ENCODE peak calls at places on chromosomes 16 and 17, in seven cellular contexts. Q is heart right ventricle, W is PC-9, Y is cardiac muscle cell, B is fibroblast of lung, K is upper lobe of right lung, I is IMR-90. V is an unnamed sample.

GRCh38 chr17:17057057-17057551 is 14.8 kb downstream of the MPRIP start:
- DNase-seq in Y (no peak), W (no peak), K (peak; percentile 56), B (no peak), I (no peak), Q (no peak), V (no peak)

GRCh38 chr17:66351053-66351452 is 48.6 kb downstream of the PRKCA start:
- DNase-seq in B (no peak), W (peak; percentile 10), Q (peak; percentile 33), Y (no peak), K (peak; percentile 87), I (no peak), V (no peak)

GRCh38 chr16:58038219-58038641 is 12.7 kb downstream of the MMP15 start:
- DNase-seq in B (no peak), Y (no peak), K (peak; percentile 51), Q (no peak), I (no peak), W (no peak), V (no peak)

GRCh38 chr17:46061435-46061834 is 62.4 kb downstream of the STH start:
- DNase-seq in Q (no peak), B (peak; percentile 31), Y (peak; percentile 44), K (no peak), I (no peak), W (no peak), V (no peak)

GRCh38 chr17:5237541-5238016 is 2.9 kb upstream of the SCIMP start:
- DNase-seq in K (peak; percentile 69), B (peak; percentile 45), Q (no peak), I (peak; percentile 50), Y (peak; percentile 69), W (peak; percentile 64), V (no peak)

GRCh38 chr17:73231363-73231762 is 30.3 kb downstream of the CPSF4L start:
- DNase-seq in B (peak; percentile 28), Y (peak; percentile 27), Q (no peak), I (peak; percentile 25), K (no peak), W (peak; percentile 7), V (no peak)

GRCh38 chr16:11257131-11257938 is 1.3 kb upstream of the SOCS1 start:
- DNase-seq in Q (peak; percentile 61), Y (peak; percentile 87), W (peak; percentile 75), I (peak; percentile 84), K (peak; percentile 83), B (peak; percentile 85), V (peak; percentile 75)

GRCh38 chr17:32593003-32593402 is 106.2 kb downstream of the CDK5R1 start:
- DNase-seq in Q (no peak), I (no peak), Y (no peak), W (no peak), B (no peak), K (no peak), V (no peak)

GRCh38 chr17:27296427-27296979 is 2.6 kb downstream of the WSB1 start:
- DNase-seq in Q (no peak), W (no peak), K (no peak), Y (peak; percentile 79), B (peak; percentile 91), I (peak; percentile 85), V (peak; percentile 43)

GRCh38 chr16:86346034-86346433 is 164.3 kb upstream of the FOXF1 start:
- DNase-seq in I (no peak), Y (no peak), W (no peak), Q (no peak), K (no peak), B (no peak), V (no peak)

GRCh38 chr16:30787613-30788378 is 791 bp upstream of the ZNF629 start:
- DNase-seq in Q (no peak), I (no peak), Y (no peak), B (no peak), K (no peak), W (no peak), V (no peak)

GRCh38 chr17:30433514-30433913 is 43.7 kb upstream of the GOSR1 start:
- DNase-seq in I (peak; percentile 96), Y (peak; percentile 95), W (peak; percentile 61), Q (no peak), B (peak; percentile 93), K (no peak), V (peak; percentile 82)

GRCh38 chr16:50635505-50636392 is 45.4 kb downstream of the SNX20 start:
- DNase-seq in Y (no peak), B (no peak), Q (no peak), I (no peak), K (no peak), W (no peak), V (no peak)

GRCh38 chr17:34781571-34782108 is 179.6 kb downstream of the CCT6B start:
- DNase-seq in Y (no peak), Q (no peak), W (no peak), B (no peak), K (no peak), I (peak; percentile 7), V (peak; percentile 2)

GRCh38 chr16:65148804-65149203 is 26.9 kb upstream of the CDH11 start:
- DNase-seq in Y (no peak), K (no peak), I (no peak), B (no peak), W (no peak), Q (no peak), V (no peak)

GRCh38 chr17:28404812-28405570 is 1.0 kb downstream of the SLC46A1 start:
- DNase-seq in W (no peak), Y (no peak), I (no peak), K (peak; percentile 64), B (no peak), Q (no peak), V (no peak)

GRCh38 chr16:19574625-19575024 is 19.1 kb downstream of the VPS35L start:
- DNase-seq in I (no peak), K (no peak), W (no peak), Q (no peak), Y (no peak), B (no peak), V (no peak)

GRCh38 chr17:7782237-7782636 is 51.8 kb upstream of the KDM6B start:
- DNase-seq in W (no peak), I (peak; percentile 61), B (peak; percentile 73), Q (no peak), Y (peak; percentile 60), K (no peak), V (peak; percentile 16)

GRCh38 chr17:7431231-7431630 is 2.6 kb downstream of the SPEM3 start:
- DNase-seq in W (no peak), Y (no peak), B (no peak), K (no peak), I (peak; percentile 22), Q (no peak), V (no peak)

GRCh38 chr16:72474511-72475123 is 302.7 kb upstream of the PMFBP1 start:
- DNase-seq in I (peak; percentile 78), K (no peak), Y (peak; percentile 80), W (no peak), Q (no peak), B (peak; percentile 43), V (peak; percentile 51)

GRCh38 chr16:24088011-24088410 is 168.1 kb upstream of the CACNG3 start:
- DNase-seq in Q (no peak), Y (no peak), K (no peak), W (no peak), I (no peak), B (no peak), V (no peak)

GRCh38 chr17:42131971-42132370 is 9.4 kb downstream of the HSPB9 start:
- DNase-seq in I (peak; percentile 28), W (no peak), Q (no peak), K (no peak), B (no peak), Y (peak; percentile 50), V (no peak)

GRCh38 chr17:49565948-49566491 is 9.7 kb upstream of the NXPH3 start:
- DNase-seq in I (no peak), W (peak; percentile 38), K (peak; percentile 90), Q (peak; percentile 64), Y (peak; percentile 74), B (peak; percentile 38), V (no peak)
- TF ChIP-seq CTCF in I (no peak), W (no peak), K (no peak), Q (no peak), Y (no peak), B (no peak), V (no peak)

GRCh38 chr17:77194179-77194578 is 53.4 kb downstream of the SEC14L1 start:
- DNase-seq in Q (no peak), W (no peak), K (no peak), B (no peak), Y (no peak), I (no peak), V (no peak)

GRCh38 chr17:77190561-77190960 is 49.8 kb downstream of the SEC14L1 start:
- DNase-seq in B (no peak), W (no peak), I (no peak), Q (no peak), K (no peak), Y (no peak), V (no peak)

GRCh38 chr17:77196251-77196650 is 55.5 kb downstream of the SEC14L1 start:
- DNase-seq in W (no peak), B (no peak), I (no peak), K (no peak), Y (no peak), Q (no peak), V (no peak)

GRCh38 chr17:77191266-77191665 is 50.5 kb downstream of the SEC14L1 start:
- DNase-seq in B (no peak), I (no peak), Q (no peak), K (no peak), W (no peak), Y (no peak), V (no peak)

GRCh38 chr17:77193653-77194052 is 52.9 kb downstream of the SEC14L1 start:
- DNase-seq in Y (no peak), Q (no peak), W (no peak), K (no peak), I (no peak), B (no peak), V (no peak)
- H3K27ac ChIP-seq in Y (no peak overlapping the region), Q (no peak overlapping the region), W (no peak overlapping the region), K (no peak overlapping the region), I (no peak overlapping the region), B (no peak overlapping the region), V (no peak overlapping the region)

DNA sequence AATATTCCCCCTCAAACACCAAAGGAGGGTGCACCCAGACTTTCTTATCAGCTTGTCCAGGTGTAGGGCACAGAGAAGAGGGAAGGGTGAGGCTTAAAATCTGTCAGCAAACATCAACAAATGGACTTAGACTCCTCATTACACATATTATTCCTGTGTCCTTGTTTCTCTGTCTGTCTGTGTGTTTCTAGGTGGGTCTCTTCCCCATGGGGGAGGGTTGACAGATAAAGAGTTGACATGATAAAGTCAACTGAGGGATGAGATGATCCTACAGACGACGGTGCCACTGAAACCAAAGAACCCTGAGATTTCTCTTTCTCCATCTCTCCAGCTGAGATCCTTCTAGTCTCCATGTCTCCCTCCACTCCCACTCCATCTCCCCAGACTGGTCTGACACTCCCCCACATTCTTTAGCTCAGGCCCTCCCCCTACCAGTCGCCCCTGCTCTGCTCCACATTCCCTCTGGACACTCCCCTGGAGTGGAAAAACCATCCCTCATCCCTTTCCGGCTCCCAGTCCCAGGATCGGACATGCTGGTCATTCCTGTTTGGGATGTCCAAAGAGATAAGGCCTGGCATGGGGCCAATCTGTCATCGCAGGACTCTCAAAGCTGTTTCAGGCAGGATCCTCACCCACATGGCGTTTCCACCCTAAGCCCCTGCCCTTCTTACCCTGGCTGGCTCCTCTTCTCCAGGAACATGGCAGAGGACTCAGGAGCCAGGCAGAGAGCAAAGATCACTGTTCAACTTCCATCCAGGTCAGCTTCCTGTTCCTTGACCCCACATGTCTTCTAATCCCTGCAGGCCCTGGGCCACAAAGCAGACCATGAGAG is 2.9 kb upstream of the ITGA3 start:
- DNase-seq in Q (peak; percentile 47), K (no peak), I (peak; percentile 38), B (no peak), W (peak; percentile 78), Y (peak; percentile 93), V (no peak)
- H3K4me1 ChIP-seq in Q (peaks cover 64% of the 10 kb centered on the region), K (peaks cover 44% of the 10 kb centered on the region), I (peaks cover 41% of the 10 kb centered on the region), B (peaks cover 38% of the 10 kb centered on the region), W (peaks cover 69% of the 10 kb centered on the region), Y (peaks cover 9% of the 10 kb centered on the region), V (peaks cover 36% of the 10 kb centered on the region)

GRCh38 chr17:1607971-1608320 is 20.7 kb downstream of the SLC43A2 start:
- DNase-seq in Q (no peak), B (no peak), Y (no peak), W (no peak), I (no peak), K (no peak), V (no peak)
- TF ChIP-seq CTCF in Q (no peak), B (no peak), Y (no peak), W (no peak), I (no peak), K (no peak), V (no peak)

V was measured in foreskin keratinocyte.